ENCODE peak calls at places on chromosomes 2 and 18, in four cellular contexts. T is suprapubic skin, E is A549, L is sigmoid colon. X is an unnamed sample. For H3K4me1, the result is how much of the 10 kb centered on the place peaks cover.

GRCh38 chr18:30709598-30709997 is 332.9 kb downstream of the DSC3 start:
- DNase-seq in L (no peak), T (no peak), E (no peak), X (no peak)

GRCh38 chr2:179917272-179917671 is 55.9 kb upstream of the ZNF385B start:
- DNase-seq in E (no peak), T (no peak), L (no peak), X (no peak)

GRCh38 chr2:96526615-96527014 is 9.9 kb upstream of the ARID5A start:
- DNase-seq in E (no peak), T (no peak), L (peak), X (no peak)

GRCh38 chr2:9945596-9945995 is 5.9 kb upstream of the GRHL1 start:
- DNase-seq in T (no peak), L (no peak), E (no peak), X (no peak)

GRCh38 chr2:218501665-218502064 is 66.5 kb downstream of the USP37 start:
- DNase-seq in L (no peak), T (no peak), E (no peak), X (no peak)

GRCh38 chr2:122273785-122274419 is 518.5 kb downstream of the TSN start:
- DNase-seq in T (no peak), E (no peak), L (no peak), X (no peak)

GRCh38 chr2:50596521-50596920 is 435.4 kb downstream of the NRXN1 start:
- DNase-seq in L (no peak), E (no peak), T (no peak), X (no peak)

GRCh38 chr2:136281281-136282117 is 163.6 kb upstream of the CXCR4 start:
- DNase-seq in T (no peak), L (no peak), E (no peak), X (no peak)

GRCh38 chr18:51437280-51438271 is 240.1 kb upstream of the MEX3C start:
- DNase-seq in L (no peak), E (no peak), T (no peak), X (no peak)

GRCh38 chr18:25321869-25322268 is 30.1 kb downstream of the ZNF521 start:
- DNase-seq in T (no peak), L (no peak), E (no peak), X (no peak)

GRCh38 chr2:62306751-62307468 is 111.0 kb downstream of the B3GNT2 start:
- DNase-seq in L (no peak), T (peak), E (no peak), X (peak)

GRCh38 chr2:100207411-100207885 is 65.1 kb upstream of the AFF3 start:
- DNase-seq in L (no peak), T (no peak), E (no peak), X (no peak)

GRCh38 chr2:70520825-70521224 is 32.8 kb downstream of the TGFA start:
- DNase-seq in T (no peak), L (no peak), E (no peak), X (no peak)

GRCh38 chr2:234491897-234492296 is 5.0 kb downstream of the ARL4C start:
- DNase-seq in L (no peak), E (no peak), T (no peak), X (no peak)

GRCh38 chr2:145638675-145639074 is 1118.8 kb upstream of the ZEB2 start:
- DNase-seq in L (no peak), E (peak), T (no peak), X (no peak)

GRCh38 chr2:72415256-72415655 is 267.6 kb upstream of the CYP26B1 start:
- DNase-seq in T (no peak), E (no peak), L (no peak), X (no peak)

GRCh38 chr2:144914622-144915230 is 394.8 kb upstream of the ZEB2 start:
- DNase-seq in T (no peak), E (no peak), L (no peak), X (no peak)

DNA sequence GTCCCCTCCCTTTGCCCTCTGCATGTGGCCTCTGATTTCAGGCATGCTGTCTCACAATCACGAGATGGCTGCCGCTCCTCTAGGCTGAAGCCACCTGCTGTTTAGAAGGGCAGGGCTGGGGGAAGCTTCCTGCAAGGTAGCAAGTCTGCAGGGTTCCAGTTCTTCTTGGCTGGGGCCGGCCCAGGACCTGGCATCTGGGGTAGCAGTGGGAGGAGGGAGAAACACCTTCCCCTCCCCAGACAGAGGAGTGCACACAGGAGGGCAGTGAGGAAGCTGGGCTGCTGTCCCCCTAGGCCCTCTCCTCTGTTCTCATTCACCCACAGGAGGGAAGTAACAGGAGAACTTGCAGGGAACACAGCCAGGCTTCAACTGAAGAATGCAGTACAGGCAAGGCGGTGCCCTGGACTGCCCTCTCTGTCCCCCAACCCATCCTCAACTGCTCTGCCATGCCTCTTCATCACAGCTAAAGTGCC is 345.9 kb upstream of the HS6ST1 start:
- DNase-seq in E (no peak), T (no peak), L (no peak), X (no peak)
- TF ChIP-seq EP300 in E (no peak), T (no peak), L (no peak), X (no peak)

GRCh38 chr2:199819746-199820145 is 31.2 kb downstream of the FTCDNL1 start:
- DNase-seq in E (no peak), T (no peak), L (no peak), X (no peak)

GRCh38 chr2:199818754-199819153 is 32.2 kb downstream of the FTCDNL1 start:
- DNase-seq in T (no peak), L (no peak), E (no peak), X (no peak)

GRCh38 chr2:199814845-199815211 is 36.2 kb downstream of the FTCDNL1 start:
- DNase-seq in T (no peak), E (no peak), L (no peak), X (no peak)

GRCh38 chr2:199814084-199814844 is 36.7 kb downstream of the FTCDNL1 start:
- DNase-seq in T (no peak), E (no peak), L (no peak), X (no peak)

GRCh38 chr2:199818001-199818400 is 33.0 kb downstream of the FTCDNL1 start:
- DNase-seq in T (no peak), E (no peak), L (no peak), X (no peak)
- H3K4me1 ChIP-seq in T (under half), E (under half), L (under half), X (under half)

GRCh38 chr2:146777181-146777580 is 1067.6 kb upstream of the ACVR2A start:
- DNase-seq in L (no peak), T (no peak), E (no peak), X (no peak)

DNA sequence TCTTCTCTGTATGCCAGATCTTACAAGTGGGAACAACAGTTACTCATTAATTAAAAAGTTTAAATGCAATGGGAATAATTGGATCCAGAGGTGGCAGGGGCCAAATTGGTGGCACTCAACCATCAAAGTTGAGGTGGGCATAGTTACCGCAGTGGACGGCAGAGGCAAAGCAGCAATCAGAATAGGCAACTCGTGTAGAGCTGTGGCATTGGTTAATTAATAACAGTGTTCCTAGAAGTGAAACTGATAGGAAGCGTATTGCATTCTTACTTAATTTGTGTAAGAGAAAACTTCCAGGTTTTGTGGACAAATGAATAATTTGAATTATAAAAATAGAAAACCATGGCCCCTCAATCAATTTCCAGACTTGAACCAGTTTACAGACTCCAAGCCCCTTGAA is 1068.2 kb upstream of the ACVR2A start:
- DNase-seq in E (no peak), L (no peak), T (no peak), X (no peak)
- TF ChIP-seq EP300 in E (no peak), L (no peak), T (no peak), X (no peak)

GRCh38 chr2:152418688-152419087 is 83.7 kb downstream of the FMNL2 start:
- DNase-seq in L (no peak), E (no peak), T (no peak), X (no peak)

GRCh38 chr2:152420923-152421322 is 85.9 kb downstream of the FMNL2 start:
- DNase-seq in L (no peak), E (no peak), T (no peak), X (no peak)

GRCh38 chr2:152421521-152422367 is 86.8 kb downstream of the FMNL2 start:
- DNase-seq in T (no peak), E (peak), L (no peak), X (peak)

GRCh38 chr2:152423684-152424083 is 88.7 kb downstream of the FMNL2 start:
- DNase-seq in L (no peak), E (no peak), T (no peak), X (no peak)

GRCh38 chr2:152419944-152420813 is 85.2 kb downstream of the FMNL2 start:
- DNase-seq in L (no peak), E (no peak), T (no peak), X (no peak)
- H3K4me1 ChIP-seq in L (under half), E (half or more), T (under half), X (under half)